ENCODE peak calls at places on chromosome 17, in ten cellular contexts. B, O, A, L, C, V, T, H, Q and F are unnamed samples.

GRCh38 chr17:9924735-9925191 is 19.7 kb upstream of the RCVRN start:
- DNase-seq in B (no peak), O (no peak), A (no peak), L (peak), C (peak), V (no peak), T (peak), H (peak), Q (peak), F (no peak)

GRCh38 chr17:74797824-74798223 is 21.7 kb upstream of the NAT9 start:
- DNase-seq in B (no peak), O (no peak), A (no peak), L (no peak), C (no peak), V (no peak), T (no peak), H (no peak), Q (no peak), F (no peak)

GRCh38 chr17:41663451-41664171 is 25.1 kb upstream of the EIF1 start:
- DNase-seq in B (no peak), O (no peak), A (no peak), L (no peak), C (no peak), V (no peak), T (no peak), H (no peak), Q (no peak), F (no peak)

GRCh38 chr17:43543771-43544575 is 2.2 kb downstream of the ETV4 start:
- DNase-seq in B (no peak), O (no peak), A (no peak), L (peak), C (no peak), V (no peak), T (peak), H (no peak), Q (no peak), F (no peak)

GRCh38 chr17:39777534-39778365 is 40.0 kb downstream of the GRB7 start:
- DNase-seq in B (no peak), O (no peak), A (no peak), L (no peak), C (no peak), V (no peak), T (no peak), H (peak), Q (no peak), F (no peak)

GRCh38 chr17:42247734-42248133 is 28.5 kb downstream of the STAT5B start:
- DNase-seq in B (no peak), O (no peak), A (no peak), L (no peak), C (peak), V (peak), T (no peak), H (no peak), Q (peak), F (no peak)

GRCh38 chr17:57121308-57122042 is 36.4 kb downstream of the AKAP1 start:
- DNase-seq in B (no peak), O (no peak), A (no peak), L (peak), C (peak), V (no peak), T (peak), H (peak), Q (no peak), F (no peak)

GRCh38 chr17:9821921-9822320 is at the start of gene GSG1L2:
- DNase-seq in B (no peak), O (no peak), A (no peak), L (no peak), C (no peak), V (no peak), T (no peak), H (no peak), Q (no peak), F (no peak)

GRCh38 chr17:71503710-71504471 is 616.9 kb upstream of the SOX9 start:
- DNase-seq in B (no peak), O (no peak), A (no peak), L (peak), C (peak), V (no peak), T (no peak), H (no peak), Q (no peak), F (no peak)

GRCh38 chr17:28569446-28569845 is 1.9 kb downstream of the PIGS start:
- DNase-seq in B (no peak), O (no peak), A (no peak), L (no peak), C (no peak), V (no peak), T (no peak), H (no peak), Q (no peak), F (no peak)

GRCh38 chr17:37368577-37368976 is 7.2 kb upstream of the C17orf78 start:
- DNase-seq in B (no peak), O (no peak), A (no peak), L (no peak), C (peak), V (no peak), T (no peak), H (no peak), Q (no peak), F (no peak)

GRCh38 chr17:73803867-73804539 is 159.8 kb upstream of the SDK2 start:
- DNase-seq in B (no peak), O (no peak), A (no peak), L (peak), C (no peak), V (no peak), T (no peak), H (no peak), Q (no peak), F (no peak)

GRCh38 chr17:12896386-12896785 is 107.1 kb downstream of the ARHGAP44 start:
- DNase-seq in B (no peak), O (no peak), A (no peak), L (no peak), C (no peak), V (no peak), T (no peak), H (no peak), Q (no peak), F (no peak)

GRCh38 chr17:888998-889401 is 90.6 kb downstream of the NXN start:
- DNase-seq in B (no peak), O (no peak), A (no peak), L (no peak), C (peak), V (no peak), T (no peak), H (no peak), Q (no peak), F (no peak)

GRCh38 chr17:29163563-29163962 is 16.6 kb downstream of the MYO18A start:
- DNase-seq in B (peak), O (no peak), A (no peak), L (no peak), C (no peak), V (no peak), T (no peak), H (no peak), Q (no peak), F (no peak)

GRCh38 chr17:7215136-7215638 is 4.4 kb downstream of the DLG4 start:
- DNase-seq in B (peak), O (no peak), A (no peak), L (peak), C (no peak), V (no peak), T (peak), H (no peak), Q (no peak), F (no peak)
- TF ChIP-seq CTCF in B (no peak), O (no peak), A (peak), L (no peak), C (no peak), V (no peak), T (no peak), H (no peak), Q (no peak), F (no peak)

DNA sequence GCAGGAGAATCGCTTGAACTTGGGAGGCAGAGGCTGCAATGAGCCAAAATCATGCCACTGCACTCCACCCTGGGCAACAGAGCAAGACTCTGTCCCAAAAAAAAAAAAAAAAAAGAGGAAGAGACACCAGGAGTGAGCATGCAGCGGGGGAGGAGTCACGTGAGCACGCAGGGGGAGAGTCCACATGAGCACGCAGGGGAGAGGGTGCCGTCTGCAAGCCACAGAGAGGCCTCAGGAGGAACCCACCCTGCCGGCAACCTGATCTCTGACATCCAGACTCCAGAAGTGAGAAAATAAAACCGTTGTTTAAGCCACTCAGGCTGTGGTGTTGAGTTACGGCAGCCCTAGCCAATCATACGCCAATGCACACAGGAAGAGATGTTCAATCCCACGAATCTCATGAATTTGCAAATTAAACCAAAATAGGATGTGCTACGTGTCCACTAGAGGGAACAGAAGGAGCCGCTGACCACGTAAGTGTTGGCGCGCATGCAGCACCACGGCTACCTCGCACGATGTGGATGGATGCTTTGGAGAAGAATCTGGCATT is 42.2 kb downstream of the CCDC57 start:
- DNase-seq in B (no peak), O (no peak), A (no peak), L (no peak), C (no peak), V (no peak), T (no peak), H (no peak), Q (no peak), F (no peak)
- TF ChIP-seq CTCF in B (no peak), O (no peak), A (no peak), L (no peak), C (no peak), V (no peak), T (no peak), H (no peak), Q (no peak), F (no peak)

GRCh38 chr17:32287804-32288511 is 22.3 kb downstream of the RHBDL3 start:
- DNase-seq in B (no peak), O (no peak), A (no peak), L (no peak), C (no peak), V (no peak), T (no peak), H (no peak), Q (no peak), F (no peak)
- TF ChIP-seq CTCF in B (no peak), O (no peak), A (no peak), L (peak), C (no peak), V (no peak), T (no peak), H (no peak), Q (no peak), F (no peak)

DNA sequence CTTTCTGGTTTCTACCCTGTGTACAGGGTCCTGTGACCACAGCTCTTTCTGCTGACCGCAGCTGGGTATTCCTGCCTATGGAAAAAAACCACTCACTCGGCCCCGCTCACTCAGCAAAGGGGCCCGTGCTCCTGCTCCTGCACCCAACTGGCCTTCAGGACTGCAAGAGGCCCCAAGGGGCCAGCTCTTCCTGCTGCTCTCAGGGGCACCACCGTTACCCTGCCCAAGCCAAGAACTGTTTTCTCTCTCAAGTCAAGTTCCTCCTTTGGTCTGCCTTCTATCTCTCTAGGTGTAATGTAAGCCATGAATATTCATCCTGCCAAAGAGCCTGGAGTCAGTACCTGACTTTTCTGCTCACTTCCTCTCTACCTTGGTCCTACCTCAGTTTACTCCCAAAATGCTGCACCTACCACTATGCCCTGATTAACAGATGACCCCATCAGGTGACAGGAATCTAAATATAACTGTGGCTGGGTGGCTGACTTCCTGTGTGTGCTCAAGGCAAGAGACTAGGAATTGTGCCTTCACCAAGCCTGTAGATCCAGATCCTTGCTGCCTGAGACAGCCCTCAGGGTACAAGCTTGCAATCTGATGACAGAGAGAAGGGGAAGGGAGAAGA is 20.4 kb upstream of the SCIMP start:
- DNase-seq in B (no peak), O (no peak), A (no peak), L (no peak), C (no peak), V (no peak), T (peak), H (peak), Q (no peak), F (no peak)
- TF ChIP-seq CTCF in B (no peak), O (no peak), A (no peak), L (no peak), C (no peak), V (no peak), T (no peak), H (no peak), Q (no peak), F (no peak)

GRCh38 chr17:64736804-64737492 is 74.8 kb upstream of the SMURF2 start:
- DNase-seq in B (no peak), O (peak), A (peak), L (peak), C (peak), V (no peak), T (peak), H (no peak), Q (peak), F (no peak)
- TF ChIP-seq CTCF in B (peak), O (peak), A (peak), L (peak), C (peak), V (peak), T (peak), H (peak), Q (peak), F (peak)

DNA sequence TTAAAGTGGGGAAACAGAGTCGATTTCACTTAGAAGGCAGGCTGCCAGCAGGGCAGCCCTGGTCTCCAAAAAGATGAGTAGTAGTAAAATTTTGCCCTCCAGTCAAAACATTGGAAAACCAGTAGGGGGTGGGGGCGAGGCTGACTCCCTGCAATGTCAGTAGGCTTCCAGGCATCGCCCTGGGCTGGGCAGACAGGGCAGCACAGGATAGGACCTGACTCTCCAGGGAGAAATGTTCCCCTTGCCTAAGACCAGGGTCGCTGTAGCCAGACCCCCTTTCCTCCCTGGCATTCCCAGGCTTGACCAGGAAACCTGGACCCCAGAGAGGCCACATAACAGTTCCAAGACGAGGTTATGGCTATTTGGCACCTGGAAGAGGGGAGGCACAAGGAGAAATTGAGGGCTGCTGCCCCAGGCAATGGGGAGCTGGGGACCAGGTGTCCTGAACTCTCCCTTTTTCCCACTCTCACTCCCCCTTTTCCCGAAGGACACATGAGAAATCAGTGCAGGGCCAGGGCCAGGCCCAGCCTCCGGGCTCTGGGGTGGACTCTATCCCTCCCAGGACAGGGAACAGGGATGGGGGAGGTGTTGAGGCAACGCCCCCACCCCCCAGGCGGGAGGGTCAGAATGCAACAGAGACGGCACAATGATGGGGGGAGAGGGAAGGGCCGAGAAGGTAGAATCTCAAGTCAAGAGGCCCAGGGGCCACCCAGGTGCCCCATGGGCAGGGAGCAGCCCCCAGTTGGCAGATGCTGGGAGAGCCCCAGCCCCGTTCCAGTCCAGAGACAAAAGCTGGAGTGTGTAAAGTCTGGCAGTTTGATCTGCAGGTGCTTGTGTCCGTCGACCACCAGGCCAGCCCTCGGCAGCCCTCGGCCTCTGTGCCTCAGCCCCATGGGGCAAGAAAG is 4.5 kb upstream of the SAMD14 start:
- DNase-seq in B (no peak), O (no peak), A (no peak), L (no peak), C (no peak), V (no peak), T (no peak), H (no peak), Q (no peak), F (no peak)
- TF ChIP-seq CTCF in B (no peak), O (no peak), A (no peak), L (no peak), C (no peak), V (no peak), T (peak), H (no peak), Q (no peak), F (no peak)

GRCh38 chr17:8110456-8110804 is 7.9 kb downstream of the ALOXE3 start:
- DNase-seq in B (no peak), O (no peak), A (no peak), L (no peak), C (no peak), V (no peak), T (no peak), H (no peak), Q (no peak), F (no peak)
- TF ChIP-seq CTCF in B (no peak), O (no peak), A (peak), L (no peak), C (no peak), V (no peak), T (no peak), H (no peak), Q (no peak), F (no peak)